ENCODE peak calls at places on chromosomes 4 and X, in eight cellular contexts. T is esophagus muscularis mucosa, Z is cardiac muscle cell, L is foreskin keratinocyte, H is IMR-90, D is BJ, M is K562, X is prostate gland. R is an unnamed sample.

GRCh38 chrX:49155243-49155899 is 7.2 kb upstream of the MAGIX start:
- DNase-seq in T (no peak), D (no peak), L (peak; percentile 47), Z (peak; percentile 80), X (peak; percentile 36), H (peak; percentile 58), M (peak; percentile 79), R (peak; percentile 69)

GRCh38 chr4:1035510-1035909 is 24.1 kb downstream of the FGFRL1 start:
- DNase-seq in D (no peak), X (peak; percentile 52), Z (peak; percentile 57), T (no peak), H (no peak), M (no peak), L (no peak), R (no peak)

GRCh38 chr4:174260099-174260498 is 23.4 kb downstream of the FBXO8 start:
- DNase-seq in Z (peak; percentile 91), M (no peak), L (peak; percentile 67), H (peak; percentile 85), T (no peak), X (no peak), D (peak; percentile 20), R (peak; percentile 95)

GRCh38 chr4:24969486-24969885 is 56.6 kb upstream of the CCDC149 start:
- DNase-seq in L (no peak), X (no peak), D (no peak), T (no peak), H (no peak), Z (no peak), M (no peak), R (no peak)

GRCh38 chr4:2068566-2068965 is 9.4 kb downstream of the NAT8L start:
- DNase-seq in T (no peak), M (no peak), D (no peak), H (no peak), Z (no peak), X (no peak), L (no peak), R (no peak)

GRCh38 chr4:60805500-60806313 is 394.4 kb upstream of the ADGRL3 start:
- DNase-seq in D (no peak), Z (peak; percentile 55), L (peak; percentile 19), H (peak; percentile 31), X (no peak), T (no peak), M (peak; percentile 1), R (peak; percentile 61)

GRCh38 chr4:19675172-19675811 is 576.4 kb upstream of the SLIT2 start:
- DNase-seq in Z (peak; percentile 43), T (no peak), H (peak; percentile 49), D (no peak), L (no peak), M (no peak), X (no peak), R (peak; percentile 39)

GRCh38 chr4:118988635-118988972 is 100.0 kb downstream of the SYNPO2 start:
- DNase-seq in D (no peak), Z (no peak), X (no peak), H (no peak), L (no peak), M (no peak), T (peak; percentile 47), R (no peak)

GRCh38 chrX:120790118-120790517 is 85.5 kb downstream of the CT47B1 start:
- DNase-seq in L (no peak), D (no peak), H (peak; percentile 71), Z (peak; percentile 86), M (peak; percentile 43), X (peak; percentile 10), T (no peak), R (peak; percentile 86)

GRCh38 chr4:155530857-155531256 is 135.8 kb upstream of the GUCY1A1 start:
- DNase-seq in T (no peak), H (no peak), L (no peak), D (no peak), X (no peak), M (no peak), Z (no peak), R (no peak)

GRCh38 chrX:9905288-9905687 is 61.9 kb upstream of the CLDN34 start:
- DNase-seq in H (peak; percentile 90), T (no peak), X (no peak), M (no peak), D (no peak), Z (peak; percentile 69), L (no peak), R (peak; percentile 78)

GRCh38 chr4:34250562-34250961 is 1993.8 kb downstream of the ARAP2 start:
- DNase-seq in T (no peak), D (no peak), X (no peak), M (no peak), L (peak; percentile 33), Z (peak; percentile 74), H (peak; percentile 38), R (peak; percentile 86)

GRCh38 chr4:152500798-152501434 is 35.0 kb downstream of the FBXW7 start:
- DNase-seq in Z (peak; percentile 95), H (peak; percentile 93), T (no peak), M (peak; percentile 54), D (peak; percentile 35), L (peak; percentile 37), X (peak; percentile 83), R (peak; percentile 96)

GRCh38 chrX:133926809-133927208 is 58.6 kb downstream of the GPC3 start:
- DNase-seq in X (no peak), H (no peak), M (no peak), L (no peak), T (no peak), D (no peak), Z (no peak), R (no peak)
- TF ChIP-seq CTCF in X (no peak), H (no peak), M (no peak), L (no peak), T (no peak), D (no peak), Z (no peak), R (no peak)

DNA sequence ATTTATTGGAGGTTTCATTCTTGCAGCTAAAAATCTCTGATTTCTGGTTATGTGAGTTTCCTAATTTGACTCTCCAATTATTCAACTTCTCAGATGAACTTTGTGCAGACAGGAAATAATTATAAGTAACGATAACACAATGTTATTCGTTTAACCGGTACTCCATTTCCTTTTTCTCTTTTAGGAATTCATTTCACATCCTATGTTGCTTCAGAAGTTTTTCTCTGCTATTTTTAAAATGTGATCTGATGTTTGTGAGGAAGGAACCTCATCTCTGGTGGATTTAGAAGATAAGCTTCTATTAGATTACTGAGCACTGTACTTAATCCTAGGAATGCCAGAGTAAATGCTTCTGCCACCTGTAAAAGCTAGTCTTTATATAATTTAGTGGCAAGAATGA is 115.9 kb upstream of the ETNPPL start:
- DNase-seq in Z (no peak), X (no peak), M (no peak), T (no peak), H (no peak), L (no peak), D (no peak), R (no peak)
- TF ChIP-seq CTCF in Z (no peak), X (no peak), M (no peak), T (no peak), H (no peak), L (no peak), D (no peak), R (no peak)

GRCh38 chrX:80808854-80809493 is 703 bp downstream of the BRWD3 start:
- DNase-seq in X (peak; percentile 11), D (no peak), H (no peak), L (no peak), T (no peak), M (no peak), Z (peak; percentile 12), R (no peak)

GRCh38 chrX:80816051-80816450 is 6.4 kb upstream of the BRWD3 start:
- DNase-seq in H (no peak), M (no peak), X (no peak), L (no peak), D (no peak), T (no peak), Z (no peak), R (no peak)

GRCh38 chrX:80810365-80810978 is 795 bp upstream of the BRWD3 start:
- DNase-seq in T (no peak), Z (peak; percentile 5), M (no peak), X (no peak), H (no peak), L (no peak), D (no peak), R (no peak)

GRCh38 chrX:80808160-80808735 is 1.4 kb downstream of the BRWD3 start:
- DNase-seq in X (peak; percentile 81), Z (peak; percentile 75), L (no peak), M (peak; percentile 88), D (peak; percentile 43), T (no peak), H (peak; percentile 67), R (peak; percentile 75)

GRCh38 chrX:80812176-80812575 is 2.5 kb upstream of the BRWD3 start:
- DNase-seq in L (no peak), X (no peak), D (no peak), T (no peak), H (peak; percentile 19), Z (peak; percentile 62), M (no peak), R (peak; percentile 64)
- TF ChIP-seq CTCF in L (peak; percentile 35), X (no peak), D (peak; percentile 16), T (no peak), H (no peak), Z (peak; percentile 37), M (peak; percentile 13), R (peak; percentile 41)

GRCh38 chr4:140049024-140049923 is 104.7 kb downstream of the MAML3 start:
- DNase-seq in M (no peak), L (no peak), H (peak; percentile 57), D (peak; percentile 4), Z (peak; percentile 66), X (peak; percentile 71), T (no peak), R (peak; percentile 82)

GRCh38 chr4:140052050-140052449 is 101.9 kb downstream of the MAML3 start:
- DNase-seq in Z (peak; percentile 66), H (peak; percentile 51), X (peak; percentile 30), M (peak; percentile 24), D (no peak), T (no peak), L (no peak), R (peak; percentile 63)

GRCh38 chr4:140048419-140049022 is 105.5 kb downstream of the MAML3 start:
- DNase-seq in H (no peak), L (no peak), Z (no peak), M (no peak), T (no peak), D (no peak), X (no peak), R (no peak)

GRCh38 chr4:140047781-140048180 is 106.2 kb downstream of the MAML3 start:
- DNase-seq in M (no peak), L (no peak), X (no peak), Z (no peak), D (no peak), H (no peak), T (no peak), R (no peak)

DNA sequence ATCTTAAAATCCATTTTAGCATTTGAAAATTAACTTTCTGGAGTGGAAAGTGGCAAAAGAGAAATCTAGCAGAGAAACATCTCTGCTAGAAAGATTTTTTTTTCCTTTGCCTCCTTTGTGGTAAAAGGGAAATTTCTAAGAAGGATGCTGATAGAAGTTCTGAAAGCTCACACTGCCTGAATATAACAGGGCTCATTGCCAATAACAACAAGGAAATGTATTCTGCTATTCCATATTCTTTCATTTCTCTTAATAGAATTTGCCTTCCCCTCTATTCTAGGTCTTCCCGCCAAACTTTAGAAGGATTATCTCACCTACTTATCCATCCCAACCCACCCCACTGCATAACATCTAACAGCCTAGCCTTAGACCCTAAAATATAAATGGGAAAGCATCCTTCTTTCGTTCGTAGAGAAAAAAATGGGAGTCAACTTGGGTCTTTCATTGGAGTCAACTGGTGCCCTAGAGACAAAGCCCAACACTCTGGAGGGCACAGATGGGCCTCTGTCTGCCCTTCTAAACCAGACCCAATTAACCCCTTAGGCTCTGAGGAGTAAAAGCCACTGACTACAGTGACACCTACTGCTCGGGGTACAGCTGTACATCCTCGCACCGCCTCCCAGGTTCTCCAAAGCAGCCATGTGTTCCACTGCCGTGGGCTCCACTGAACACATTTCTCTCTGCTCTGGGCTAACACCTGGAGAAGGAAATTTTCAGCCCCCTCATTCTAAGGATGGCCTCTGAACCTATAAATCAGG is 103.9 kb downstream of the MAML3 start:
- DNase-seq in L (no peak), D (no peak), Z (peak; percentile 56), X (no peak), H (peak; percentile 48), M (peak; percentile 14), T (no peak), R (peak; percentile 58)
- TF ChIP-seq CTCF in L (peak; percentile 53), D (peak; percentile 28), Z (peak; percentile 43), X (no peak), H (peak; percentile 24), M (peak; percentile 26), T (peak; percentile 27), R (peak; percentile 45)